ENCODE peak calls at places on chromosomes 5 and 9, in five cellular contexts. B is body of pancreas; P is A549; H is transverse colon; Z is CD8-positive, alpha-beta T cell. E is an unnamed sample.

GRCh38 chr5:10192309-10192708 is 57.4 kb downstream of the ATPSCKMT start:
- DNase-seq in B (no peak), P (no peak), H (no peak), Z (no peak), E (no peak)

GRCh38 chr5:73300520-73301207 is 127.7 kb downstream of the TMEM174 start:
- DNase-seq in B (no peak), P (no peak), H (no peak), Z (no peak), E (no peak)

GRCh38 chr5:177357459-177358332 is at the start of gene RGS14:
- DNase-seq in B (no peak), P (no peak), H (peak), Z (peak), E (peak)

GRCh38 chr9:128818839-128819715 is 777 bp downstream of the ENDOG start:
- DNase-seq in B (peak), P (peak), H (peak), Z (peak), E (peak)

GRCh38 chr5:44542470-44542869 is 153.2 kb upstream of the FGF10 start:
- DNase-seq in B (no peak), P (no peak), H (no peak), Z (no peak), E (no peak)

GRCh38 chr9:34876096-34876495 is 82.0 kb upstream of the PHF24 start:
- DNase-seq in B (no peak), P (no peak), H (no peak), Z (no peak), E (no peak)

GRCh38 chr9:128903871-128904371 is 16.9 kb upstream of the PHYHD1 start:
- DNase-seq in B (no peak), P (no peak), H (no peak), Z (no peak), E (no peak)

GRCh38 chr5:140131967-140132409 is 6.3 kb downstream of the IGIP start:
- DNase-seq in B (no peak), P (no peak), H (no peak), Z (no peak), E (no peak)

GRCh38 chr5:117999939-118000549 is 988.3 kb downstream of the DTWD2 start:
- DNase-seq in B (no peak), P (no peak), H (no peak), Z (no peak), E (no peak)

GRCh38 chr9:133359420-133360175 is 3.2 kb downstream of the SURF2 start:
- DNase-seq in B (no peak), P (no peak), H (no peak), Z (no peak), E (no peak)

GRCh38 chr9:122265265-122265900 is 701 bp downstream of the MRRF start:
- DNase-seq in B (no peak), P (no peak), H (peak), Z (no peak), E (peak)

GRCh38 chr5:146680846-146681585 is 165.0 kb upstream of the GPR151 start:
- DNase-seq in B (no peak), P (no peak), H (no peak), Z (no peak), E (no peak)

GRCh38 chr9:76616780-76617179 is 147.5 kb upstream of the PCA3 start:
- DNase-seq in B (no peak), P (no peak), H (no peak), Z (no peak), E (no peak)

GRCh38 chr5:123874600-123875201 is 362.7 kb downstream of the CSNK1G3 start:
- DNase-seq in B (no peak), P (no peak), H (no peak), Z (no peak), E (no peak)

GRCh38 chr9:128946945-128947422 is 419 bp downstream of the DOLK start:
- DNase-seq in B (peak), P (no peak), H (peak), Z (no peak), E (no peak)

GRCh38 chr9:77534376-77535057 is 113.6 kb downstream of the GNA14 start:
- DNase-seq in B (no peak), P (no peak), H (no peak), Z (no peak), E (no peak)

GRCh38 chr9:120655005-120655622 is 59.2 kb downstream of the MEGF9 start:
- DNase-seq in B (no peak), P (no peak), H (no peak), Z (no peak), E (no peak)

GRCh38 chr9:77807295-77807694 is 159.2 kb upstream of the GNA14 start:
- DNase-seq in B (no peak), P (peak), H (no peak), Z (no peak), E (no peak)

GRCh38 chr9:38008168-38009034 is 60.6 kb downstream of the SHB start:
- DNase-seq in B (no peak), P (peak), H (peak), Z (no peak), E (no peak)

GRCh38 chr9:5518937-5519319 is 8.6 kb downstream of the PDCD1LG2 start:
- DNase-seq in B (no peak), P (no peak), H (no peak), Z (no peak), E (no peak)

GRCh38 chr5:71658916-71659661 is 60.0 kb upstream of the CARTPT start:
- DNase-seq in B (no peak), P (no peak), H (no peak), Z (no peak), E (no peak)

GRCh38 chr5:172005708-172006377 is 595 bp downstream of the FBXW11 start:
- DNase-seq in B (peak), P (peak), H (peak), Z (peak), E (no peak)

GRCh38 chr5:142323480-142324376 is 1.1 kb downstream of the SPRY4 start:
- DNase-seq in B (no peak), P (peak), H (peak), Z (no peak), E (no peak)

GRCh38 chr5:143841446-143841845 is 29.5 kb downstream of the HMHB1 start:
- DNase-seq in B (no peak), P (no peak), H (no peak), Z (no peak), E (no peak)

GRCh38 chr9:127568618-127568970 is 43.5 kb upstream of the STXBP1 start:
- DNase-seq in B (no peak), P (no peak), H (no peak), Z (no peak), E (no peak)

GRCh38 chr5:60597570-60597969 is 102.4 kb downstream of the DEPDC1B start:
- DNase-seq in B (no peak), P (no peak), H (no peak), Z (no peak), E (no peak)

GRCh38 chr5:99169309-99169708 is 240.5 kb upstream of the CHD1 start:
- DNase-seq in B (no peak), P (no peak), H (no peak), Z (no peak), E (no peak)

GRCh38 chr5:145056805-145057204 is 778.3 kb downstream of the PRELID2 start:
- DNase-seq in B (no peak), P (no peak), H (no peak), Z (no peak), E (no peak)
- H3K4me3 ChIP-seq in B (no peak), P (no peak), H (no peak), Z (no peak), E (no peak)

GRCh38 chr5:180802325-180803180 is at the start of gene MGAT1:
- DNase-seq in B (peak), P (peak), H (peak), Z (peak), E (peak)

GRCh38 chr5:180798193-180798592 is 4.4 kb downstream of the MGAT1 start:
- DNase-seq in B (no peak), P (no peak), H (no peak), Z (no peak), E (no peak)

GRCh38 chr5:180801596-180802324 is 846 bp downstream of the MGAT1 start:
- DNase-seq in B (no peak), P (no peak), H (no peak), Z (no peak), E (peak)

GRCh38 chr5:180799194-180799593 is 3.4 kb downstream of the MGAT1 start:
- DNase-seq in B (peak), P (no peak), H (peak), Z (no peak), E (peak)

DNA sequence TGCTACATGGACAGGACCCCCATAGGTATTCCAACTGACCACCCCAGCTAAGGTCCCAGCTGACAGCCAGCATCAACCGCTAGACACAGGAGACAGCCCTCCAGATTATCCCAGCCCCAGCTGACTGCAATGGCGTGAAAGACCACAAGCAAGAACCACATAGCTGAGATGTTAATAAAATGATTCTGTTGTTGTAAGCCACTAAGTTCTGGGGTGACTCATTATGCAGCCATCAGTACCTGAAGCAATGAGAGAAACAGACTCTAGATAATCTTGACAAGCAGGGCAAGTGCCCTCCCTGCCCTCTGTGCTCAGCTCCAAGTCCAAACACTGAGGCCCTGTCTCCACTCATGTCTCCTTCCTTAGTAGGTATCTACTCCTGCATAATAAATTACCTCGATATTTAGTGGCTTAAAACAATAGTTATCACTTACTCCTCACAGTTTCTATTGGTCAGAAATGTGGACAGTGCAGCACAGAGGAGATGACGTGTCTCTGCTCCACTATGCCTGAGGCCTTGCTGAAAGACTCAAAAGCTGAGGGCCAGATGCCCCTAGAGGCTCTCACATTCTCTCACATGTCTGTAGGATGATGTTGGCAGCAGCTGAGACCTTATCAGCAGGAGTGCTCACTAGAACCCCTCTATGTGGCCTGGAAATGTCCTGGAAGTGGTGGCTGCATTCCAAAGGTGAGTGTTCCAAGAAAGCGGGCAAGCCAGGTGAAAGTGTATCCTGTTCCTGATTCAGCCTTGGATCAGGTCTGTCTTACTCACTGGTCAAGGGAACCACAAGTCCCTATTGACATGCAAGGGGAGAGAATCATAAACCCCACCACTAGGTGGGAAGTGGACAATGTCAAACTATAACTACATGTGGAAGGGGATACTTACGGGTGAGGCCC is 2.5 kb downstream of the MGAT1 start:
- DNase-seq in B (no peak), P (no peak), H (no peak), Z (no peak), E (no peak)
- H3K4me3 ChIP-seq in B (no peak), P (no peak), H (no peak), Z (no peak), E (peak)

GRCh38 chr9:111529787-111530186 is 4.8 kb downstream of the ZNF483 start:
- DNase-seq in B (no peak), P (no peak), H (no peak), Z (no peak), E (no peak)

GRCh38 chr9:111524731-111525055 is 286 bp upstream of the ZNF483 start:
- DNase-seq in B (no peak), P (no peak), H (no peak), Z (no peak), E (no peak)

GRCh38 chr9:111527347-111527746 is 2.4 kb downstream of the ZNF483 start:
- DNase-seq in B (no peak), P (no peak), H (no peak), Z (no peak), E (no peak)

DNA sequence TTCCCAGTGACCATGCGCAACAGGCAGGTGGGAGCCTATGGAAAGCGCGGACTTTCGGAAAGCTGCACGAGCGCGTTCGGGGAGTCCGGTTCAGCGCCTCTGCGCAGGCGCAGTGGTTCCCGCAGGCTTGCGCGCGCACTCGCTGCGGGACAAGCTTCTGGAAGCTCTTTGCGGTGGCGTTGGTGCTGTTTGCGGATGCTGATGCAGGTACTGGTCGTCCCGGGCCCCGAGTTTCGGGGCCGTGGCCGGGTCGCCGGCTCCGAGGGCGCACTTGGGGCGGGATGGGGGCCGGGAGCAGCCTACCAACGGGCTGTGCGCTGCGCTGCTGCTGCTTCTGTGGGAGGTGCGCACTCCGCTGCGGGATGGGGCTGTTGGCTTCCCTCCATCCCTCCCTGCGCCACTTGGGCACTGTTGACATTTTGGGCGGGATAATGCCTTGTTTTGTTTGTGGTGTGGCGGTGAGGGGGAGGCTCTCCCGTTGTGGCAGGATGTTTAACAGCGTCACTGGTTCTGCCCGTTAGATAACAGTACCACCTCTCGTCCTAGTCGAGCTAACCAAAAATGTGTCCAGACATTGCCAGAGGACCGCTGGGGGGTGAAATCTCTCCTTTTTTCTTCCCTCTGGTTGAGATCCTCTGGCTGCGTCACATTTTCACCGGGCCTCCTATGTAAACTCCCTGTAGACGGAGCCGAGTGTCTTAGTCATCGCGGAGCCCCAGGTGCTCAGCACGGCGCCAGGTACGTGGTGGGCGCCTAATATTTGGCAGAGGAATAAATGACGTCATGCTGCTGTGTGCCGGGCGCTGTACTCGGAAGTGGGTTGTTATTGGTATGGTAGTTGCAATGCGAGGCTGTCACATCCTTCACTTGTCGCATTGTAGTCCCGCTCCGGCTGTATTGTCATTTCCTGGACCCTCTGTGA is at the start of gene ZNF483:
- DNase-seq in B (peak), P (peak), H (peak), Z (peak), E (peak)
- H3K4me3 ChIP-seq in B (peak), P (peak), H (peak), Z (peak), E (peak)

GRCh38 chr9:134946663-134947062 is 29.0 kb upstream of the FCN1 start:
- DNase-seq in B (no peak), P (no peak), H (no peak), Z (no peak), E (no peak)
- H3K4me3 ChIP-seq in B (no peak), P (no peak), H (no peak), Z (no peak), E (no peak)

E was measured in CD8-positive, alpha-beta memory T cell.